ENCODE peak calls at places on chromosome 7, in eight cellular contexts. V is effector memory CD4-positive, alpha-beta T cell; K is SK-N-SH; S is CD8-positive, alpha-beta memory T cell; L is adrenal gland; T is colonic mucosa; D is CD4-positive, CD25-positive, alpha-beta regulatory T cell; N is psoas muscle. C is an unnamed sample.

GRCh38 chr7:110960811-110961210 is 130.1 kb upstream of the LRRN3 start:
- DNase-seq in S (no peak), K (no peak), L (no peak), V (no peak), N (no peak), D (no peak), T (no peak), C (no peak)

GRCh38 chr7:139696547-139696946 is 81.3 kb downstream of the HIPK2 start:
- DNase-seq in L (no peak), N (no peak), S (no peak), K (no peak), D (no peak), T (no peak), V (no peak), C (no peak)

GRCh38 chr7:47584128-47584865 is 2.4 kb upstream of the TNS3 start:
- DNase-seq in K (no peak), L (no peak), T (no peak), S (no peak), D (no peak), V (no peak), N (no peak), C (no peak)

GRCh38 chr7:130935564-130936157 is 201.7 kb upstream of the KLF14 start:
- DNase-seq in S (no peak), L (no peak), V (no peak), T (no peak), K (no peak), D (no peak), N (no peak), C (no peak)

GRCh38 chr7:28685660-28686417 is 272.3 kb downstream of the TRIL start:
- DNase-seq in N (peak; percentile 91), T (peak; percentile 90), L (peak; percentile 96), D (no peak), S (no peak), V (no peak), K (peak; percentile 77), C (peak; percentile 58)

GRCh38 chr7:80974396-80975358 is 55.8 kb upstream of the SEMA3C start:
- DNase-seq in N (no peak), K (no peak), T (no peak), L (no peak), V (no peak), D (no peak), S (no peak), C (no peak)

GRCh38 chr7:67636363-67637355 is 640.0 kb downstream of the TYW1 start:
- DNase-seq in L (no peak), T (no peak), V (no peak), K (no peak), D (no peak), N (no peak), S (no peak), C (no peak)

GRCh38 chr7:55965805-55966421 is 1.5 kb downstream of the NIPSNAP2 start:
- DNase-seq in T (no peak), L (peak; percentile 83), V (no peak), S (no peak), K (no peak), D (no peak), N (peak; percentile 83), C (no peak)

GRCh38 chr7:16915405-16915804 is 33.6 kb upstream of the AGR3 start:
- DNase-seq in D (no peak), T (no peak), K (no peak), L (no peak), V (no peak), N (no peak), S (no peak), C (no peak)

DNA sequence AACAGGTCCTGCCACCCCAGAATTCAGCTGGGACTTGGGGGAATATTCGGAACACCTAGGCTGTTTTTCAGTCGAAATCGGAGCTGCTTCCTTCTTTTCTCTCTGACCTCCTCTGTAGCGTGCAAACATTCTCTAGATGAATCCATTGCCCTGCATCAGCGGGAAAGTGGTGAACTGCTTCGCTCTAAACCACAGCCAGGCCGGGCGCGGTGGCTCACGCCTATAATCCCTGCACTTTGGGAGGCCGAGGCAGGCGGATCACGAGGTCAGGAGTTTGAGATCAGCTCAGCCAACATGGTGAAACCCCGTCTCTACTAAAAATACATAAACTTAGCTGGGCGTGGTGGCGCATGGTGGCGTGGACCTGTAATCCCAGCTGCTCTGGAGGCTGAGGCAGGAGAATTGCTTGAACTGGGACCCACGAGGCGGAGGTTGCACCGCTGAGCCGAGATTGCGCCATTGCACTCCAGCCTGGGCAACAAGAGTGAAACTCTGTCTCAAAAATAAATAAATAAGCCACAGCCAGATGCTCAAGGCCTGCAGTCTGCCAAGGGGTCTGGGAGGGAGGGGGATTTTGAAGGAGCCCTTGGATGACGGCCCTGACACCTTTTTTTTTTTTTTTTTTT is 106.8 kb downstream of the PDGFA start:
- DNase-seq in S (no peak), T (no peak), D (no peak), V (no peak), K (no peak), N (no peak), L (no peak), C (no peak)
- H3K4me1 ChIP-seq in S (no peaks in the 10 kb centered on the region), T (no peaks in the 10 kb centered on the region), D (no peaks in the 10 kb centered on the region), V (no peaks in the 10 kb centered on the region), K (no peaks in the 10 kb centered on the region), N (no peaks in the 10 kb centered on the region), L (no peaks in the 10 kb centered on the region), C (no peaks in the 10 kb centered on the region)

GRCh38 chr7:1105189-1105588 is 17.3 kb downstream of the GPER1 start:
- DNase-seq in K (no peak), N (peak; percentile 42), V (no peak), T (no peak), L (no peak), S (no peak), D (no peak), C (no peak)
- H3K27ac ChIP-seq in K (no peak overlapping the region), N (peak overlapping the region; percentile 25), V (no peak overlapping the region), T (no peak overlapping the region), L (no peak overlapping the region), S (no peak overlapping the region), D (no peak overlapping the region), C (no peak overlapping the region)

GRCh38 chr7:123745437-123745836 is 3.4 kb downstream of the WASL start:
- DNase-seq in K (no peak), D (no peak), V (no peak), N (no peak), L (no peak), S (no peak), T (no peak), C (no peak)
- H3K4me3 ChIP-seq in K (no peak overlapping the region), D (peak overlapping the region; percentile 95), V (no peak overlapping the region), N (peak overlapping the region; percentile 91), L (no peak overlapping the region), S (no peak overlapping the region), T (no peak overlapping the region), C (no peak overlapping the region)

DNA sequence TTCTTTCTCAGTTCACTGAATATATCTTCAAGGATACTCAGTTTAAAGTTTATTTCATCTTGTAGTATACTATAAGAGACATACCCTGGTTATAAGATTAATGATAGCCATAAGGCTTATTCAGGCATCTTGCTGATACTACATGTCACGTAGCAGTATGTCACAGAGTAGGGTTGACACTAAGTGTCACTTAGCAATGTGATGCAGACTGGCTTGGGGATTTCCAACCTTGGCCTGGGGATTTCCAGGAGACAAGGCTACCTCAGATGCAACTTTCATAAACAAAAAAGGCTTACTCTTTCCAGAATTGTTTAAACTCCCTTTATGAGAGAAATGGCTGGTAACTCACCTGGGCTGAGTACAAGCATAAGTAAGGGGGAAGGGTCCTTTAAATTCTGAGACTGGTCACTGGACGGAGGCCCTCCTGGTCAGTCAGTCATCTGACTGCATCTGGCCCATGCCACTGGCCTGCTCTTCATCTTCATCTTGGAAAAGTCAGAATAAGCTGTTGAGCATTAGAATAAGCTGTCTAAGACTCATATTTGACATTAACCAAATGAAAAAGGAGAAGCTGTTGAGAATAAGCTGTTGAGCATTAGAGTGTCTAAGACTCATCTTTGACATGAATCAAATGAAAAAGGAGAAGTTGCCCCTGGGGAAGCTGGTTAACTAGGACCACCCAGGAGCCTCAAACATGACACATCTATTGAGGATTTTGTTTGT is 9.5 kb downstream of the SLC13A1 start:
- DNase-seq in T (no peak), K (no peak), N (no peak), D (no peak), L (no peak), S (no peak), V (no peak), C (no peak)
- H3K4me1 ChIP-seq in T (no peaks in the 10 kb centered on the region), K (no peaks in the 10 kb centered on the region), N (no peaks in the 10 kb centered on the region), D (no peaks in the 10 kb centered on the region), L (no peaks in the 10 kb centered on the region), S (no peaks in the 10 kb centered on the region), V (no peaks in the 10 kb centered on the region), C (no peaks in the 10 kb centered on the region)

GRCh38 chr7:51017576-51018535 is 235.2 kb upstream of the GRB10 start:
- DNase-seq in D (no peak), K (no peak), N (no peak), S (no peak), L (no peak), T (no peak), V (no peak), C (no peak)
- H3K27ac ChIP-seq in D (no peak overlapping the region), K (no peak overlapping the region), N (no peak overlapping the region), S (no peak overlapping the region), L (no peak overlapping the region), T (no peak overlapping the region), V (no peak overlapping the region), C (no peak overlapping the region)

GRCh38 chr7:127872122-127872521 is 159.1 kb downstream of the LRRC4 start:
- DNase-seq in S (no peak), K (no peak), V (no peak), T (no peak), L (no peak), D (no peak), N (no peak), C (no peak)

GRCh38 chr7:127874951-127875608 is 156.2 kb downstream of the LRRC4 start:
- DNase-seq in L (no peak), V (no peak), N (no peak), K (no peak), D (no peak), S (no peak), T (no peak), C (no peak)

GRCh38 chr7:127871226-127871625 is 160.0 kb downstream of the LRRC4 start:
- DNase-seq in S (no peak), D (no peak), V (no peak), T (no peak), L (no peak), K (no peak), N (no peak), C (no peak)

GRCh38 chr7:127874049-127874636 is 157.1 kb downstream of the LRRC4 start:
- DNase-seq in N (no peak), S (no peak), T (no peak), V (no peak), D (no peak), K (no peak), L (no peak), C (no peak)

GRCh38 chr7:127873151-127873550 is 158.1 kb downstream of the LRRC4 start:
- DNase-seq in S (no peak), V (no peak), K (no peak), T (no peak), L (no peak), N (no peak), D (no peak), C (no peak)
- H3K4me3 ChIP-seq in S (no peak overlapping the region), V (no peak overlapping the region), K (no peak overlapping the region), T (no peak overlapping the region), L (no peak overlapping the region), N (no peak overlapping the region), D (no peak overlapping the region), C (no peak overlapping the region)